ENCODE peak calls at places on chromosomes 6 and 20, in eight cellular contexts. Z, E, K, F, G, O, S and J are unnamed samples.

GRCh38 chr6:33787336-33787953 is 1.5 kb downstream of the LEMD2 start:
- DNase-seq in Z (no peak), E (no peak), K (no peak), F (peak), G (no peak), O (no peak), S (no peak), J (no peak)

GRCh38 chr20:62588458-62589149 is 53.7 kb upstream of the SLCO4A1 start:
- DNase-seq in Z (no peak), E (no peak), K (no peak), F (no peak), G (no peak), O (no peak), S (no peak), J (no peak)

GRCh38 chr20:16904751-16905150 is 156.6 kb downstream of the OTOR start:
- DNase-seq in Z (no peak), E (no peak), K (no peak), F (no peak), G (no peak), O (no peak), S (no peak), J (no peak)

GRCh38 chr6:125310994-125311649 is 9.4 kb upstream of the HDDC2 start:
- DNase-seq in Z (no peak), E (no peak), K (no peak), F (peak), G (peak), O (peak), S (peak), J (no peak)

GRCh38 chr6:148379966-148380653 is 37.5 kb downstream of the SASH1 start:
- DNase-seq in Z (no peak), E (no peak), K (no peak), F (no peak), G (no peak), O (no peak), S (no peak), J (no peak)

GRCh38 chr20:13821876-13822275 is 37.0 kb downstream of the NDUFAF5 start:
- DNase-seq in Z (no peak), E (no peak), K (no peak), F (peak), G (no peak), O (no peak), S (no peak), J (no peak)

GRCh38 chr6:34656378-34657036 is 40.1 kb downstream of the ILRUN start:
- DNase-seq in Z (no peak), E (no peak), K (no peak), F (peak), G (no peak), O (peak), S (peak), J (no peak)

GRCh38 chr20:23232679-23233308 is 117.8 kb upstream of the NXT1 start:
- DNase-seq in Z (no peak), E (no peak), K (no peak), F (no peak), G (no peak), O (no peak), S (no peak), J (no peak)

GRCh38 chr20:34427331-34427730 is 64.3 kb downstream of the ITCH start:
- DNase-seq in Z (no peak), E (no peak), K (no peak), F (no peak), G (no peak), O (no peak), S (no peak), J (no peak)

GRCh38 chr6:112282217-112282616 is 27.9 kb upstream of the LAMA4 start:
- DNase-seq in Z (no peak), E (no peak), K (no peak), F (peak), G (no peak), O (no peak), S (peak), J (peak)

GRCh38 chr20:53263554-53264438 is 291.6 kb downstream of the TSHZ2 start:
- DNase-seq in Z (no peak), E (no peak), K (no peak), F (no peak), G (no peak), O (no peak), S (no peak), J (no peak)